ENCODE peak calls at places on chromosomes 12 and 14, in five cellular contexts. I is A549, U is PC-9, D is fibroblast of pulmonary artery, K is AG08396. X is an unnamed sample.

GRCh38 chr12:74663958-74664357 is 126.3 kb downstream of the ATXN7L3B start:
- DNase-seq in I (no peak), U (no peak), D (no peak), K (no peak), X (no peak)

GRCh38 chr12:570237-570925 is 92.9 kb downstream of the NINJ2 start:
- DNase-seq in I (peak), U (peak), D (peak), K (peak), X (peak)

GRCh38 chr12:24708718-24709117 is 240.2 kb downstream of the BCAT1 start:
- DNase-seq in I (no peak), U (no peak), D (no peak), K (no peak), X (no peak)

GRCh38 chr12:95220190-95220589 is 2.6 kb downstream of the VEZT start:
- DNase-seq in I (no peak), U (no peak), D (no peak), K (no peak), X (no peak)

GRCh38 chr12:123962530-123962929 is 10.1 kb downstream of the CCDC92 start:
- DNase-seq in I (no peak), U (no peak), D (no peak), K (no peak), X (no peak)

GRCh38 chr14:79325071-79325470 is 886.2 kb downstream of the DIO2 start:
- DNase-seq in I (no peak), U (no peak), D (no peak), K (no peak), X (no peak)

GRCh38 chr12:115261691-115262398 is 577.9 kb upstream of the TBX3 start:
- DNase-seq in I (no peak), U (no peak), D (peak), K (no peak), X (no peak)

GRCh38 chr12:89359615-89360014 is 7.3 kb upstream of the DUSP6 start:
- DNase-seq in I (no peak), U (no peak), D (no peak), K (no peak), X (no peak)

GRCh38 chr12:108761226-108761625 is 29.9 kb upstream of the CORO1C start:
- DNase-seq in I (no peak), U (no peak), D (no peak), K (no peak), X (no peak)

GRCh38 chr14:106872619-106873446 is 1346.5 kb downstream of the TMEM121 start:
- DNase-seq in I (peak), U (peak), D (no peak), K (no peak), X (peak)

GRCh38 chr12:119082496-119082895 is 96.2 kb upstream of the HSPB8 start:
- DNase-seq in I (no peak), U (no peak), D (no peak), K (no peak), X (no peak)

GRCh38 chr12:57881035-57881973 is 34.8 kb upstream of the CTDSP2 start:
- DNase-seq in I (no peak), U (no peak), D (no peak), K (no peak), X (no peak)

GRCh38 chr12:69988601-69989194 is 163.7 kb downstream of the MYRFL start:
- DNase-seq in I (no peak), U (no peak), D (peak), K (no peak), X (no peak)

GRCh38 chr12:52730793-52731192 is 27.5 kb upstream of the KRT77 start:
- DNase-seq in I (no peak), U (no peak), D (no peak), K (no peak), X (no peak)

GRCh38 chr14:101192661-101193000 is 289.1 kb upstream of the RTL1 start:
- DNase-seq in I (no peak), U (no peak), D (no peak), K (no peak), X (no peak)

GRCh38 chr12:66428261-66428660 is 126.0 kb downstream of the HELB start:
- DNase-seq in I (no peak), U (no peak), D (no peak), K (no peak), X (no peak)

GRCh38 chr12:111393700-111394275 is 11.9 kb upstream of the SH2B3 start:
- DNase-seq in I (no peak), U (peak), D (no peak), K (no peak), X (no peak)

GRCh38 chr14:63717704-63718103 is 10.2 kb downstream of the SGPP1 start:
- DNase-seq in I (no peak), U (peak), D (peak), K (no peak), X (peak)

GRCh38 chr12:47818701-47819543 is 781 bp downstream of the HDAC7 start:
- DNase-seq in I (peak), U (no peak), D (peak), K (peak), X (peak)

GRCh38 chr12:13691598-13691997 is 289.8 kb downstream of the GRIN2B start:
- DNase-seq in I (no peak), U (no peak), D (no peak), K (no peak), X (no peak)

GRCh38 chr12:128267651-128268347 is 829 bp downstream of the TMEM132C start:
- DNase-seq in I (no peak), U (no peak), D (no peak), K (no peak), X (no peak)

GRCh38 chr12:127280393-127281275 is 986.3 kb upstream of the TMEM132C start:
- DNase-seq in I (peak), U (no peak), D (no peak), K (peak), X (no peak)

GRCh38 chr12:50572275-50572674 is 67.5 kb downstream of the DIP2B start:
- DNase-seq in I (no peak), U (peak), D (peak), K (peak), X (no peak)

GRCh38 chr12:92695577-92695976 is 7.2 kb upstream of the PLEKHG7 start:
- DNase-seq in I (no peak), U (no peak), D (no peak), K (no peak), X (no peak)

GRCh38 chr14:68622856-68623255 is 170.0 kb downstream of the ZFP36L1 start:
- DNase-seq in I (no peak), U (peak), D (no peak), K (no peak), X (no peak)

GRCh38 chr14:67268456-67269115 is 27.4 kb downstream of the PALS1 start:
- DNase-seq in I (no peak), U (no peak), D (peak), K (no peak), X (no peak)

GRCh38 chr12:64801381-64801780 is 23.1 kb upstream of the TBC1D30 start:
- DNase-seq in I (peak), U (no peak), D (no peak), K (no peak), X (peak)

GRCh38 chr12:84397279-84397678 is 515.3 kb downstream of the SLC6A15 start:
- DNase-seq in I (no peak), U (no peak), D (peak), K (no peak), X (no peak)

GRCh38 chr14:96808619-96809405 is 11.6 kb downstream of the VRK1 start:
- DNase-seq in I (no peak), U (no peak), D (no peak), K (no peak), X (no peak)

GRCh38 chr12:65878540-65878939 is 54.3 kb downstream of the HMGA2 start:
- DNase-seq in I (no peak), U (peak), D (no peak), K (no peak), X (no peak)

GRCh38 chr12:563250-563781 is 99.9 kb downstream of the NINJ2 start:
- DNase-seq in I (no peak), U (no peak), D (no peak), K (no peak), X (no peak)

GRCh38 chr12:106840217-106840616 is 65.7 kb downstream of the RIC8B start:
- DNase-seq in I (peak), U (peak), D (peak), K (peak), X (no peak)

GRCh38 chr12:111453071-111453989 is 47.6 kb downstream of the SH2B3 start:
- DNase-seq in I (no peak), U (no peak), D (no peak), K (no peak), X (no peak)

GRCh38 chr12:7068240-7068993 is 7.9 kb downstream of the C1S start:
- DNase-seq in I (no peak), U (peak), D (peak), K (no peak), X (no peak)

GRCh38 chr12:125122668-125123067 is 57.4 kb downstream of the AACS start:
- DNase-seq in I (no peak), U (no peak), D (no peak), K (no peak), X (no peak)

GRCh38 chr12:117152793-117153775 is 37.2 kb downstream of the FBXO21 start:
- DNase-seq in I (no peak), U (no peak), D (no peak), K (no peak), X (no peak)

X was measured in SW 1271.